ENCODE peak calls at places on chromosomes 16 and 17, in eight cellular contexts. R is cardiac fibroblast, C is fibroblast of the aortic adventitia, I is foreskin keratinocyte, X is RWPE1, B is tibial artery, L is body of pancreas, W is GM12865. N is an unnamed sample.

GRCh38 chr17:54903375-54903774 is 2.7 kb downstream of the TOM1L1 start:
- DNase-seq in R (no peak), C (no peak), I (no peak), X (no peak), B (no peak), L (peak; percentile 93), W (no peak), N (no peak)

GRCh38 chr17:74870512-74870911 is 2.3 kb downstream of the FDXR start:
- DNase-seq in R (peak; percentile 69), C (peak; percentile 44), I (no peak), X (no peak), B (no peak), L (no peak), W (no peak), N (no peak)

GRCh38 chr17:69060835-69061234 is at the start of gene ABCA9:
- DNase-seq in R (peak; percentile 95), C (peak; percentile 99), I (no peak), X (no peak), B (peak; percentile 45), L (no peak), W (no peak), N (no peak)

GRCh38 chr16:81623365-81624102 is 155.6 kb upstream of the PLCG2 start:
- DNase-seq in R (peak; percentile 70), C (peak; percentile 62), I (no peak), X (no peak), B (no peak), L (peak; percentile 60), W (peak; percentile 82), N (peak; percentile 66)

GRCh38 chr17:47004906-47005305 is 25.9 kb upstream of the RPRML start:
- DNase-seq in R (no peak), C (no peak), I (no peak), X (no peak), B (no peak), L (no peak), W (no peak), N (no peak)

GRCh38 chr16:74026373-74027281 is 270.0 kb upstream of the PSMD7 start:
- DNase-seq in R (no peak), C (no peak), I (no peak), X (no peak), B (no peak), L (no peak), W (no peak), N (no peak)

GRCh38 chr17:10251212-10251948 is 53.0 kb upstream of the GAS7 start:
- DNase-seq in R (no peak), C (no peak), I (no peak), X (no peak), B (no peak), L (no peak), W (peak; percentile 86), N (peak; percentile 49)

GRCh38 chr17:40515491-40516041 is 14.1 kb upstream of the TNS4 start:
- DNase-seq in R (no peak), C (no peak), I (no peak), X (no peak), B (no peak), L (no peak), W (no peak), N (no peak)

GRCh38 chr16:22075776-22076175 is 16.6 kb upstream of the VWA3A start:
- DNase-seq in R (peak; percentile 52), C (no peak), I (no peak), X (no peak), B (no peak), L (no peak), W (no peak), N (no peak)

GRCh38 chr17:55436224-55437164 is 14.9 kb upstream of the MMD start:
- DNase-seq in R (no peak), C (no peak), I (no peak), X (no peak), B (no peak), L (no peak), W (peak; percentile 51), N (no peak)

GRCh38 chr16:87446479-87446878 is 46.3 kb downstream of the ZCCHC14 start:
- DNase-seq in R (no peak), C (no peak), I (no peak), X (no peak), B (no peak), L (no peak), W (no peak), N (no peak)

GRCh38 chr17:34386925-34387550 is 24.0 kb upstream of the CCL1 start:
- DNase-seq in R (peak; percentile 71), C (peak; percentile 75), I (no peak), X (no peak), B (peak; percentile 35), L (no peak), W (no peak), N (no peak)

GRCh38 chr17:42484304-42484703 is 25.6 kb downstream of the ATP6V0A1 start:
- DNase-seq in R (no peak), C (no peak), I (no peak), X (no peak), B (no peak), L (no peak), W (peak; percentile 7), N (no peak)

GRCh38 chr17:71764507-71764906 is 356.3 kb upstream of the SOX9 start:
- DNase-seq in R (no peak), C (no peak), I (no peak), X (peak; percentile 3), B (no peak), L (peak; percentile 44), W (peak; percentile 69), N (no peak)
- TF ChIP-seq CTCF in R (peak; percentile 32), C (no peak), I (peak; percentile 36), X (no peak), B (no peak), L (peak; percentile 36), W (peak; percentile 66), N (peak; percentile 37)

GRCh38 chr17:38608648-38609047 is 2.9 kb upstream of the SRCIN1 start:
- DNase-seq in R (no peak), C (no peak), I (no peak), X (peak; percentile 52), B (no peak), L (peak; percentile 83), W (no peak), N (no peak)

GRCh38 chr17:38606646-38607611 is 1.2 kb upstream of the SRCIN1 start:
- DNase-seq in R (no peak), C (no peak), I (no peak), X (no peak), B (no peak), L (peak; percentile 67), W (no peak), N (no peak)

GRCh38 chr17:38611872-38612376 is 6.2 kb upstream of the SRCIN1 start:
- DNase-seq in R (no peak), C (no peak), I (no peak), X (no peak), B (no peak), L (no peak), W (no peak), N (no peak)

GRCh38 chr17:38611070-38611786 is 5.5 kb upstream of the SRCIN1 start:
- DNase-seq in R (no peak), C (no peak), I (no peak), X (no peak), B (no peak), L (no peak), W (no peak), N (no peak)

GRCh38 chr17:38609280-38610031 is 3.7 kb upstream of the SRCIN1 start:
- DNase-seq in R (no peak), C (no peak), I (no peak), X (no peak), B (no peak), L (no peak), W (no peak), N (no peak)
- TF ChIP-seq CTCF in R (no peak), C (peak; percentile 5), I (no peak), X (no peak), B (no peak), L (no peak), W (no peak), N (no peak)

DNA sequence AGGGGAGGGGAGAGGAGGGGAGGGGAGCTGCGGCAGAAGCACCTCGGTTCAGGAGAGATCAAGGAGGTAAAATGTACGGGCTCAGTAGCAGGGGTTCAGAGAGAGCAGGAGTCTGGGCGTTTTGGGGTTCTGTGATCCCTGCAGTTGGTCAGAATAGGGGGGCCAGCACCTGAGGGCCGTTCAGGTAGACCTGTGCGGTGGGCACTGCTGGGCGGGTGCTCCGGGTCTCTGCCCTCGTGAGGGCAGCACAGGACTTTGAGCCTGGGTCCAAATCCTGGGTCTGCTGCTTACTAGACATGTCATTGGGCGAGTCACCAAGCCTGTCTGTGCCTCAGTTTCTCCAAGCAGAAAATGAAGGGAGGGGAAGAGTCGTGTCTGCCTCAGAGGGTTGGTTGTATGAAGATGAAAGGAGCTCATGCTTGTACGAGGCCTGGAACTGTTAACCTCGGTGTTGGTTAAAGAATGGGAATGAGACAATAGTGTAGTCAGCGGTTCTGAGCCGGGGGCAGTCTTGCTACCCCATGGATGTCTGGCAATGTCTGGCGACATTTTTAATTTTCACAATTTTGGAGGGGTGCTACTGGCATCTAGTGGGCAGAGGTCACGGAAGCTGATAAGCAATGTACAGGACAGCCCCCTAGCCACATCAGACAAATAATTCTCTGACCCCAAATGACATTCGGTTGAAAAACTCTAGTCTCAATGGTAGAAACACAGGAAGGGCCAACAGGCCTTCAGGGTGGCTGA is 35.4 kb downstream of the OR1D5 start:
- DNase-seq in R (no peak), C (no peak), I (no peak), X (no peak), B (peak; percentile 6), L (no peak), W (no peak), N (no peak)
- TF ChIP-seq CTCF in R (no peak), C (no peak), I (no peak), X (no peak), B (no peak), L (no peak), W (no peak), N (no peak)

GRCh38 chr16:59192551-59193199 is 458.6 kb upstream of the GOT2 start:
- DNase-seq in R (peak; percentile 31), C (no peak), I (no peak), X (no peak), B (no peak), L (no peak), W (peak; percentile 36), N (peak; percentile 8)
- TF ChIP-seq CTCF in R (peak; percentile 38), C (no peak), I (no peak), X (no peak), B (peak; percentile 6), L (no peak), W (peak; percentile 50), N (peak; percentile 39)

GRCh38 chr16:54285414-54286066 is 1.0 kb downstream of the IRX3 start:
- DNase-seq in R (peak; percentile 70), C (peak; percentile 43), I (no peak), X (peak; percentile 49), B (no peak), L (no peak), W (no peak), N (no peak)
- TF ChIP-seq CTCF in R (no peak), C (no peak), I (peak; percentile 26), X (no peak), B (no peak), L (no peak), W (no peak), N (no peak)